ENCODE peak calls at places on chromosome 5, in six cellular contexts. N is neuronal stem cell, G is C1 segment of cervical spinal cord, X is GM23338, R is posterior cingulate gyrus, C is mammary epithelial cell. Z is an unnamed sample.

GRCh38 chr5:57412010-57412409 is 70.6 kb downstream of the ACTBL2 start:
- DNase-seq in N (no peak), G (no peak), X (no peak), R (no peak), C (peak; percentile 15), Z (no peak)

GRCh38 chr5:88684136-88684500 is 198.9 kb downstream of the MEF2C start:
- DNase-seq in N (no peak), G (no peak), X (no peak), R (no peak), C (no peak), Z (peak; percentile 28)

GRCh38 chr5:1423901-1424603 is 21.2 kb downstream of the SLC6A3 start:
- DNase-seq in N (no peak), G (no peak), X (no peak), R (no peak), C (no peak), Z (no peak)

GRCh38 chr5:163916376-163916775 is 411.0 kb downstream of the MAT2B start:
- DNase-seq in N (no peak), G (peak; percentile 6), X (no peak), R (no peak), C (no peak), Z (no peak)

GRCh38 chr5:42349163-42349562 is 74.1 kb upstream of the GHR start:
- DNase-seq in N (no peak), G (no peak), X (no peak), R (no peak), C (peak; percentile 39), Z (no peak)

GRCh38 chr5:80346055-80346454 is 26.3 kb downstream of the SPZ1 start:
- DNase-seq in N (no peak), G (no peak), X (peak; percentile 77), R (no peak), C (peak; percentile 23), Z (peak; percentile 56)

GRCh38 chr5:125190232-125191051 is 444.0 kb upstream of the ZNF608 start:
- DNase-seq in N (no peak), G (no peak), X (peak; percentile 28), R (no peak), C (peak; percentile 50), Z (no peak)

GRCh38 chr5:173739741-173740140 is 123.3 kb upstream of the BOD1 start:
- DNase-seq in N (no peak), G (no peak), X (no peak), R (no peak), C (no peak), Z (no peak)

GRCh38 chr5:10503997-10504761 is 59.7 kb upstream of the ANKRD33B start:
- DNase-seq in N (no peak), G (no peak), X (no peak), R (no peak), C (no peak), Z (peak; percentile 15)

GRCh38 chr5:129241755-129242154 is 147.2 kb downstream of the ISOC1 start:
- DNase-seq in N (no peak), G (no peak), X (peak; percentile 61), R (no peak), C (no peak), Z (no peak)

GRCh38 chr5:32777733-32778132 is 66.6 kb downstream of the NPR3 start:
- DNase-seq in N (no peak), G (no peak), X (no peak), R (no peak), C (no peak), Z (no peak)

GRCh38 chr5:177336112-177336511 is 15.4 kb downstream of the LMAN2 start:
- DNase-seq in N (no peak), G (no peak), X (peak; percentile 49), R (no peak), C (no peak), Z (peak; percentile 46)

GRCh38 chr5:15794117-15794985 is 294.4 kb downstream of the FBXL7 start:
- DNase-seq in N (no peak), G (no peak), X (no peak), R (no peak), C (no peak), Z (no peak)

GRCh38 chr5:8828596-8829321 is 717.1 kb downstream of the SEMA5A start:
- DNase-seq in N (no peak), G (no peak), X (no peak), R (no peak), C (no peak), Z (no peak)

GRCh38 chr5:155081618-155082017 is 68.1 kb downstream of the KIF4B start:
- DNase-seq in N (no peak), G (no peak), X (no peak), R (no peak), C (no peak), Z (no peak)

GRCh38 chr5:73865315-73865714 is 239.3 kb downstream of the ARHGEF28 start:
- DNase-seq in N (no peak), G (no peak), X (no peak), R (no peak), C (no peak), Z (no peak)

GRCh38 chr5:56110646-56111403 is 116.1 kb upstream of the IL6ST start:
- DNase-seq in N (no peak), G (no peak), X (no peak), R (no peak), C (no peak), Z (no peak)

GRCh38 chr5:40678021-40678939 is 1.4 kb upstream of the PTGER4 start:
- DNase-seq in N (no peak), G (no peak), X (no peak), R (no peak), C (peak; percentile 19), Z (no peak)

GRCh38 chr5:35129921-35130485 is 82.3 kb upstream of the AGXT2 start:
- DNase-seq in N (no peak), G (no peak), X (no peak), R (no peak), C (peak; percentile 34), Z (no peak)

GRCh38 chr5:135487839-135488514 is 35.8 kb upstream of the TIFAB start:
- DNase-seq in N (no peak), G (no peak), X (peak; percentile 78), R (no peak), C (no peak), Z (peak; percentile 66)

GRCh38 chr5:116063950-116064349 is 20.9 kb upstream of the COMMD10 start:
- DNase-seq in N (no peak), G (no peak), X (no peak), R (no peak), C (peak; percentile 2), Z (no peak)

GRCh38 chr5:98750693-98751092 is 22.8 kb upstream of the RGMB start:
- DNase-seq in N (no peak), G (no peak), X (peak; percentile 81), R (no peak), C (peak; percentile 17), Z (peak; percentile 39)

GRCh38 chr5:113061851-113062631 is 85.4 kb downstream of the DCP2 start:
- DNase-seq in N (no peak), G (no peak), X (no peak), R (no peak), C (peak; percentile 64), Z (no peak)

GRCh38 chr5:157343842-157344790 is 78.2 kb downstream of the CYFIP2 start:
- DNase-seq in N (no peak), G (no peak), X (no peak), R (no peak), C (no peak), Z (no peak)

GRCh38 chr5:113249216-113249615 is 185.6 kb downstream of the TSSK1B start:
- DNase-seq in N (no peak), G (no peak), X (no peak), R (no peak), C (no peak), Z (no peak)

GRCh38 chr5:173210877-173211276 is 24.1 kb downstream of the NKX2-5 start:
- DNase-seq in N (no peak), G (no peak), X (no peak), R (no peak), C (no peak), Z (no peak)

GRCh38 chr5:6454628-6455053 is 6.0 kb downstream of the UBE2QL1 start:
- DNase-seq in N (no peak), G (no peak), X (no peak), R (no peak), C (no peak), Z (peak; percentile 49)

GRCh38 chr5:180631549-180632392 is 17.6 kb downstream of the FLT4 start:
- DNase-seq in N (no peak), G (no peak), X (no peak), R (no peak), C (no peak), Z (no peak)

GRCh38 chr5:154972476-154973080 is 31.7 kb downstream of the MRPL22 start:
- DNase-seq in N (peak; percentile 26), G (no peak), X (peak; percentile 77), R (peak; percentile 54), C (peak; percentile 34), Z (peak; percentile 71)

GRCh38 chr5:45521067-45521466 is 175.1 kb downstream of the HCN1 start:
- DNase-seq in N (peak; percentile 59), G (no peak), X (peak; percentile 87), R (no peak), C (no peak), Z (peak; percentile 55)

GRCh38 chr5:55665065-55665464 is 47.1 kb downstream of the SLC38A9 start:
- DNase-seq in N (no peak), G (no peak), X (no peak), R (no peak), C (no peak), Z (no peak)

GRCh38 chr5:149162401-149163084 is 21.2 kb downstream of the ABLIM3 start:
- DNase-seq in N (no peak), G (no peak), X (no peak), R (no peak), C (peak; percentile 90), Z (no peak)